ENCODE peak calls at places on chromosomes 6 and 20, in six cellular contexts. One of them, this sample, is unnamed.

GRCh38 chr20:16860914-16861313 is 112.8 kb downstream of the OTOR start:
- DNase-seq in stimulated activated effector memory CD8-positive, alpha-beta T cell treated with anti-CD3 and anti-CD28 coated beads, Interleukin-12 subunit alpha, Interleukin-12 subunit beta, amount 100 ng/mL, for 72 hours: no peak
- DNase-seq in effector memory CD8-positive, alpha-beta T cell: no peak
- DNase-seq in HFFc6: no peak
- DNase-seq in stimulated activated CD4-positive, alpha-beta T cell treated with anti-CD3 and anti-CD28 coated beads, Interleukin-2, amount 100 ng/mL, for 24 hours: no peak
- DNase-seq in fibroblast of lung: no peak
- DNase-seq in this sample: no peak

GRCh38 chr6:87875781-87876180 is 171.9 kb upstream of the SPACA1 start:
- DNase-seq in stimulated activated effector memory CD8-positive, alpha-beta T cell treated with anti-CD3 and anti-CD28 coated beads, Interleukin-12 subunit alpha, Interleukin-12 subunit beta, amount 100 ng/mL, for 72 hours: no peak
- DNase-seq in effector memory CD8-positive, alpha-beta T cell: no peak
- DNase-seq in HFFc6: no peak
- DNase-seq in stimulated activated CD4-positive, alpha-beta T cell treated with anti-CD3 and anti-CD28 coated beads, Interleukin-2, amount 100 ng/mL, for 24 hours: no peak
- DNase-seq in fibroblast of lung: no peak
- DNase-seq in this sample: no peak

GRCh38 chr6:140155727-140156126 is 781.3 kb upstream of the CITED2 start:
- DNase-seq in stimulated activated effector memory CD8-positive, alpha-beta T cell treated with anti-CD3 and anti-CD28 coated beads, Interleukin-12 subunit alpha, Interleukin-12 subunit beta, amount 100 ng/mL, for 72 hours: no peak
- DNase-seq in effector memory CD8-positive, alpha-beta T cell: no peak
- DNase-seq in HFFc6: no peak
- DNase-seq in stimulated activated CD4-positive, alpha-beta T cell treated with anti-CD3 and anti-CD28 coated beads, Interleukin-2, amount 100 ng/mL, for 24 hours: no peak
- DNase-seq in fibroblast of lung: no peak
- DNase-seq in this sample: no peak

GRCh38 chr6:68575765-68576439 is 59.2 kb upstream of the ADGRB3 start:
- DNase-seq in stimulated activated effector memory CD8-positive, alpha-beta T cell treated with anti-CD3 and anti-CD28 coated beads, Interleukin-12 subunit alpha, Interleukin-12 subunit beta, amount 100 ng/mL, for 72 hours: no peak
- DNase-seq in effector memory CD8-positive, alpha-beta T cell: no peak
- DNase-seq in HFFc6: no peak
- DNase-seq in stimulated activated CD4-positive, alpha-beta T cell treated with anti-CD3 and anti-CD28 coated beads, Interleukin-2, amount 100 ng/mL, for 24 hours: no peak
- DNase-seq in fibroblast of lung: peak; percentile 13
- DNase-seq in this sample: no peak

GRCh38 chr6:163825033-163825432 is 410.5 kb downstream of the QKI start:
- DNase-seq in stimulated activated effector memory CD8-positive, alpha-beta T cell treated with anti-CD3 and anti-CD28 coated beads, Interleukin-12 subunit alpha, Interleukin-12 subunit beta, amount 100 ng/mL, for 72 hours: no peak
- DNase-seq in effector memory CD8-positive, alpha-beta T cell: no peak
- DNase-seq in HFFc6: no peak
- DNase-seq in stimulated activated CD4-positive, alpha-beta T cell treated with anti-CD3 and anti-CD28 coated beads, Interleukin-2, amount 100 ng/mL, for 24 hours: no peak
- DNase-seq in fibroblast of lung: peak; percentile 94
- DNase-seq in this sample: no peak

GRCh38 chr6:89930789-89931188 is 36.5 kb downstream of the GJA10 start:
- DNase-seq in stimulated activated effector memory CD8-positive, alpha-beta T cell treated with anti-CD3 and anti-CD28 coated beads, Interleukin-12 subunit alpha, Interleukin-12 subunit beta, amount 100 ng/mL, for 72 hours: no peak
- DNase-seq in effector memory CD8-positive, alpha-beta T cell: no peak
- DNase-seq in HFFc6: no peak
- DNase-seq in stimulated activated CD4-positive, alpha-beta T cell treated with anti-CD3 and anti-CD28 coated beads, Interleukin-2, amount 100 ng/mL, for 24 hours: no peak
- DNase-seq in fibroblast of lung: no peak
- DNase-seq in this sample: no peak

GRCh38 chr6:157867155-157867559 is 44.1 kb downstream of the SNX9 start:
- DNase-seq in stimulated activated effector memory CD8-positive, alpha-beta T cell treated with anti-CD3 and anti-CD28 coated beads, Interleukin-12 subunit alpha, Interleukin-12 subunit beta, amount 100 ng/mL, for 72 hours: no peak
- DNase-seq in effector memory CD8-positive, alpha-beta T cell: no peak
- DNase-seq in HFFc6: peak; percentile 29
- DNase-seq in stimulated activated CD4-positive, alpha-beta T cell treated with anti-CD3 and anti-CD28 coated beads, Interleukin-2, amount 100 ng/mL, for 24 hours: peak; percentile 29
- DNase-seq in fibroblast of lung: peak; percentile 55
- DNase-seq in this sample: no peak

GRCh38 chr6:16698163-16698533 is 63.1 kb downstream of the ATXN1 start:
- DNase-seq in stimulated activated effector memory CD8-positive, alpha-beta T cell treated with anti-CD3 and anti-CD28 coated beads, Interleukin-12 subunit alpha, Interleukin-12 subunit beta, amount 100 ng/mL, for 72 hours: no peak
- DNase-seq in effector memory CD8-positive, alpha-beta T cell: no peak
- DNase-seq in HFFc6: no peak
- DNase-seq in stimulated activated CD4-positive, alpha-beta T cell treated with anti-CD3 and anti-CD28 coated beads, Interleukin-2, amount 100 ng/mL, for 24 hours: no peak
- DNase-seq in fibroblast of lung: peak; percentile 56
- DNase-seq in this sample: no peak

GRCh38 chr6:148760568-148761531 is 14.0 kb downstream of the UST start:
- DNase-seq in stimulated activated effector memory CD8-positive, alpha-beta T cell treated with anti-CD3 and anti-CD28 coated beads, Interleukin-12 subunit alpha, Interleukin-12 subunit beta, amount 100 ng/mL, for 72 hours: peak; percentile 33
- DNase-seq in effector memory CD8-positive, alpha-beta T cell: peak; percentile 57
- DNase-seq in HFFc6: peak; percentile 89
- DNase-seq in stimulated activated CD4-positive, alpha-beta T cell treated with anti-CD3 and anti-CD28 coated beads, Interleukin-2, amount 100 ng/mL, for 24 hours: peak; percentile 51
- DNase-seq in fibroblast of lung: peak; percentile 92
- DNase-seq in this sample: no peak

GRCh38 chr6:22367331-22367730 is 70.5 kb upstream of the PRL start:
- DNase-seq in stimulated activated effector memory CD8-positive, alpha-beta T cell treated with anti-CD3 and anti-CD28 coated beads, Interleukin-12 subunit alpha, Interleukin-12 subunit beta, amount 100 ng/mL, for 72 hours: no peak
- DNase-seq in effector memory CD8-positive, alpha-beta T cell: no peak
- DNase-seq in HFFc6: no peak
- DNase-seq in stimulated activated CD4-positive, alpha-beta T cell treated with anti-CD3 and anti-CD28 coated beads, Interleukin-2, amount 100 ng/mL, for 24 hours: no peak
- DNase-seq in fibroblast of lung: peak; percentile 65
- DNase-seq in this sample: no peak

This sample was measured in omental fat pad.